ENCODE peak calls at places on chromosomes 4 and X, in five cellular contexts. S is HCT116, O is spleen, X is A549, N is thyroid gland. J is an unnamed sample.
A peak's percentile ranks its signal among the peaks of the same experiment; 100 is the strongest.

GRCh38 chr4:107094332-107094731 is 58.2 kb upstream of the DKK2 start:
- DNase-seq in S (peak; percentile 32), O (peak; percentile 15), X (no peak), N (no peak), J (peak; percentile 2)

GRCh38 chr4:108385076-108385475 is 216.3 kb upstream of the LEF1 start:
- DNase-seq in S (no peak), O (no peak), X (no peak), N (no peak), J (no peak)

GRCh38 chr4:26484032-26484515 is 6.2 kb downstream of the CCKAR start:
- DNase-seq in S (no peak), O (no peak), X (no peak), N (no peak), J (no peak)

GRCh38 chr4:5511791-5512190 is 196.6 kb downstream of the EVC2 start:
- DNase-seq in S (no peak), O (no peak), X (no peak), N (no peak), J (no peak)

GRCh38 chr4:8906991-8907595 is 35.5 kb upstream of the HMX1 start:
- DNase-seq in S (no peak), O (peak; percentile 44), X (no peak), N (no peak), J (no peak)

GRCh38 chrX:81202989-81203388 is 1.1 kb downstream of the SH3BGRL start:
- DNase-seq in S (no peak), O (no peak), X (no peak), N (no peak), J (no peak)

GRCh38 chr4:13546855-13547562 is 2.7 kb upstream of the NKX3-2 start:
- DNase-seq in S (no peak), O (peak; percentile 83), X (no peak), N (no peak), J (no peak)

GRCh38 chr4:146271466-146271865 is 57.1 kb downstream of the REELD1 start:
- DNase-seq in S (no peak), O (no peak), X (no peak), N (no peak), J (no peak)

GRCh38 chr4:81523672-81524436 is 52.1 kb upstream of the RASGEF1B start:
- DNase-seq in S (no peak), O (no peak), X (no peak), N (no peak), J (no peak)

GRCh38 chr4:160848901-160849735 is 1314.7 kb downstream of the FSTL5 start:
- DNase-seq in S (no peak), O (no peak), X (peak; percentile 51), N (peak; percentile 84), J (no peak)

GRCh38 chr4:152310223-152310622 is 225.7 kb downstream of the FBXW7 start:
- DNase-seq in S (no peak), O (no peak), X (no peak), N (no peak), J (no peak)

GRCh38 chrX:124506031-124506430 is 159.7 kb downstream of the SH2D1A start:
- DNase-seq in S (no peak), O (no peak), X (no peak), N (no peak), J (no peak)

GRCh38 chr4:48944252-48944651 is 37.7 kb upstream of the OCIAD2 start:
- DNase-seq in S (peak; percentile 83), O (no peak), X (peak; percentile 41), N (peak; percentile 77), J (no peak)

GRCh38 chr4:89995824-89996223 is 101.2 kb downstream of the MMRN1 start:
- DNase-seq in S (no peak), O (no peak), X (no peak), N (no peak), J (no peak)

GRCh38 chr4:4672397-4672796 is 130.5 kb upstream of the STX18 start:
- DNase-seq in S (no peak), O (no peak), X (no peak), N (no peak), J (no peak)

GRCh38 chr4:99468891-99469290 is 33.7 kb upstream of the ADH7 start:
- DNase-seq in S (no peak), O (no peak), X (no peak), N (no peak), J (no peak)

GRCh38 chr4:2800691-2801596 is 8.1 kb downstream of the SH3BP2 start:
- DNase-seq in S (no peak), O (peak; percentile 95), X (no peak), N (peak; percentile 67), J (no peak)

GRCh38 chr4:26161030-26161824 is 159.6 kb upstream of the RBPJ start:
- DNase-seq in S (no peak), O (no peak), X (no peak), N (no peak), J (no peak)

GRCh38 chr4:136643416-136643815 is 888.9 kb downstream of the PCDH18 start:
- DNase-seq in S (no peak), O (no peak), X (no peak), N (no peak), J (no peak)

GRCh38 chrX:136525738-136526606 is 6.0 kb upstream of the VGLL1 start:
- DNase-seq in S (no peak), O (no peak), X (peak; percentile 20), N (peak; percentile 80), J (peak; percentile 41)

GRCh38 chr4:133856736-133857355 is 344.7 kb downstream of the PABPC4L start:
- DNase-seq in S (no peak), O (no peak), X (no peak), N (no peak), J (no peak)

GRCh38 chr4:32196950-32197688 is 1477.0 kb downstream of the PCDH7 start:
- DNase-seq in S (no peak), O (no peak), X (no peak), N (peak; percentile 85), J (no peak)

GRCh38 chrX:2311483-2311882 is 189.3 kb downstream of the DHRSX start:
- DNase-seq in S (no peak), O (no peak), X (no peak), N (peak; percentile 75), J (no peak)

GRCh38 chr4:87553182-87553581 is 24.0 kb upstream of the SPARCL1 start:
- DNase-seq in S (no peak), O (no peak), X (no peak), N (no peak), J (no peak)

GRCh38 chrX:80174925-80175574 is 160.5 kb downstream of the TBX22 start:
- DNase-seq in S (no peak), O (no peak), X (no peak), N (peak; percentile 1), J (no peak)

GRCh38 chrX:40095588-40096394 is 2.0 kb downstream of the BCOR start:
- DNase-seq in S (no peak), O (peak; percentile 87), X (no peak), N (peak; percentile 28), J (no peak)

GRCh38 chrX:40097492-40098263 is at the start of gene BCOR:
- DNase-seq in S (no peak), O (peak; percentile 93), X (peak; percentile 80), N (peak; percentile 78), J (no peak)

GRCh38 chrX:40097101-40097491 is 662 bp downstream of the BCOR start:
- DNase-seq in S (no peak), O (no peak), X (no peak), N (peak; percentile 15), J (no peak)

GRCh38 chrX:40094900-40095587 is 2.7 kb downstream of the BCOR start:
- DNase-seq in S (no peak), O (no peak), X (no peak), N (no peak), J (no peak)

DNA sequence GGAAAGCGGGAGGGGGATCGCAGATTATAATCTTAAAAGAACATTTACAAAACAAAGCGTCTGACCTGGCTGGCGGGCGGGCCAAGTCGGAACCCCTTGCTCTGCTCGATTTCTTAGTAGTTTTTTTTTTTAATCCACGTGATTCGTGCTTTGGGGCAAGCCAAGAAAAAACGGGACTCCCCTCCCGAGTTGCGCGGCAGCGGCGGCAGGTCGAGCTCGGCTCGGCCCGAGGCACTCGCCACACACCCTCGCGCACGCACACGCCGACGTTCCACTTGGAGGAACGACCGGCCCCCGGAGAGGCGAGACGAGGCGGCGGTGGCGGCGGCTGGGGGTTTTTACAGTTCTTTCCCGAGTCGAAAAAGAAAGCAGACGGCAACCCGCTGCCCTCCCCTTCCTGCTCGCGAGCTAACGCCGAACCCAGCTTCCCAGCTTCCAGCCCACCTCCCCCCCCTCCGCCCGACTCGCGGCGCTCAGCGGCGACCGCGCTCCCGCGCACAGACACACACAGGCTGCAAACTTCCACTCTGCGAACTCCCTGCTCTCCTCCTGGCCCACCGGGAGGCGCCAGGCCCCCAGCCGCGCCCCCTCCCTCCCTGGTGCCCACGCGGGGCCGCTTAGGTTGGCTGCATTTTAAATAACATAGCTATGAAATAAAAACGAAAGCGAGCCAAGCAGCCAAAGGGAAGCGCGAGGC is 1.2 kb downstream of the BCOR start:
- DNase-seq in S (no peak), O (peak; percentile 89), X (no peak), N (peak; percentile 63), J (no peak)
- TF ChIP-seq POLR2A in S (no peak), O (no peak), X (no peak), N (no peak), J (no peak)

GRCh38 chr4:77818667-77819408 is at the start of gene CNOT6L:
- DNase-seq in S (peak; percentile 36), O (peak; percentile 94), X (peak; percentile 66), N (peak; percentile 79), J (peak; percentile 12)
- TF ChIP-seq POLR2A in S (no peak), O (peak; percentile 23), X (no peak), N (no peak), J (peak; percentile 2)

DNA sequence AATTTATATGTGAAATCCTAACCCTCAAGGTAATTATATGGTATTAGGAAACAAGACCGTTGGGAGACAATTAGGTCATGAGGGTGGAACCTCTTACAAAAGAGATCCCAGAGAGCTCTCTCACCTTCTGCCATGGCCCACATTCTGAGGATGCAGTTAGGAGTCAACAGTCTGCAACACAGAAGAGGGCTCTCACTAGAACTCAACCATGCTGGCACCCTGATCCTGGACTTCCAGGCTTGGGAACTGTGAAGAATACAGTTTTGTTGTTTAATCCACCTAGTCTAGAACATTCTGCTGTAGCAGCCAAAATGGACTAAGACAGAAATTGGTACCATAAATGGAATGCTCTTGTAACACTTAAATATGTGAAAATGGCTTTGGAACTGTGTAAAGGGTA is 278.8 kb upstream of the GALNTL6 start:
- DNase-seq in S (no peak), O (no peak), X (no peak), N (no peak), J (no peak)
- TF ChIP-seq POLR2A in S (no peak), O (no peak), X (no peak), N (no peak), J (no peak)

DNA sequence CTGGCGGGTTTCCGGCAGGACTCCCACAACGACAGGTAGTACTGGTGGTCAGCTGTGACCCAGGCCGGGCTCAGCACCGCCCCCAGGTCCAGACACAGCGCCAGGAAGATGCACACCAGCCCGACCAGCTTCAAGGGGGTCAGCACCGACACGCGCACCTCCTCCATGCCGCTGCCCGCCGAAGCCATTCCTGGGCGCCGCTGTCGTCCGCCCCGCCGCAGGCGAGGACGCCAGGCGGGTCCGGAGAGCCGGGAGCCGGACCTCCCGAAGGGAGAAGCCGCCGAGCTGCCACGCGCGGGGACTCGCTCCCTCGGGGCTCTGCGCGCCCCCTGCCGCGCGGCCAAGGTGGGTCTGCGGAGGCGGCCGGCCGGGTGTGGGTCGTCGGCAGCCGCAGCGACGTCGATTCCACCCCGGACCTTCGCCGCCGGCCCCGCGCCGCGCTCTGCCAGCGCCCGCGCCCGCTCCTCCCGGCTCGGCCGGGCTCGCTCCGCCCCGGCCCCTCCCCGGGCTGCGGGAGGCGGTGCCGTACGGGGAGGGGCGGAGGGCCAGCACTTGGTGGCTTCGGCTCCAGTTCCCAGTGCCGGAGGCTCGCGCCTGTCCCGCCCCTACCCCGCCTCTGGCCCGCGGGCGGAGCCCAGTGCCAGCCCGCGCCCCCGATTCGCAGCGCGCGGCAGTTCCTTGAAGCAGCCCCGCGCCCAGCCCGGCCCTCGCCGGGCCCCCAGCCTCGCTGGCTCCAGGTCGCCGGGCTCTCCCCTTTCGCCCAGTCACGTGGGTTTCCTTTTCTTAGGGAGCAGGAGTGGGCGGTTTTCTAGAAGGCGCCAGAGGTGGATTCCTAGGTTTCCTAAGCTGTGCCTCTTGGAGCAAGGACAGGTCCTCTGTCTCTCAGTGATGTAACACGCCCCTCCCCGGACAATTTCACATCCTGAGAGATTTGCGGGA is at the start of gene TMEM47:
- DNase-seq in S (no peak), O (peak; percentile 73), X (peak; percentile 44), N (peak; percentile 72), J (peak; percentile 17)
- TF ChIP-seq POLR2A in S (no peak), O (no peak), X (peak; percentile 12), N (no peak), J (no peak)